ENCODE peak calls at places on chromosomes 4 and X, in six cellular contexts. S, K, V, L, X and A are unnamed samples.

GRCh38 chrX:77564824-77565223 is 117.6 kb downstream of the FGF16 start:
- DNase-seq in X (no peak), K (no peak), L (peak; percentile 4), S (no peak), V (no peak), A (no peak)

GRCh38 chrX:149830192-149830873 is 48.6 kb downstream of the MAGEA9 start:
- DNase-seq in X (no peak), S (peak; percentile 72), V (no peak), K (no peak), L (peak; percentile 33), A (peak; percentile 55)

GRCh38 chr4:26878729-26879415 is 18.2 kb downstream of the STIM2 start:
- DNase-seq in X (no peak), K (no peak), S (no peak), L (peak; percentile 34), V (no peak), A (peak; percentile 40)

GRCh38 chrX:47311857-47312774 is 58.3 kb upstream of the ZNF157 start:
- DNase-seq in V (no peak), K (peak; percentile 54), L (peak; percentile 68), S (peak; percentile 11), X (peak; percentile 29), A (peak; percentile 67)

GRCh38 chrX:54049801-54050200 is 5.5 kb upstream of the PHF8 start:
- DNase-seq in S (no peak), K (no peak), X (no peak), V (no peak), L (no peak), A (no peak)

GRCh38 chr4:77193511-77194236 is 36.7 kb downstream of the CCNG2 start:
- DNase-seq in K (peak; percentile 86), S (peak; percentile 87), V (no peak), X (no peak), L (no peak), A (peak; percentile 89)

GRCh38 chr4:106038012-106038411 is 142.7 kb downstream of the NPNT start:
- DNase-seq in S (no peak), L (no peak), X (no peak), V (no peak), K (no peak), A (no peak)

GRCh38 chr4:182105416-182105815 is 137.8 kb upstream of the TENM3 start:
- DNase-seq in K (no peak), L (no peak), S (no peak), V (no peak), X (no peak), A (no peak)

GRCh38 chr4:178090640-178091411 is 648.6 kb upstream of the AGA start:
- DNase-seq in L (no peak), V (no peak), S (no peak), K (no peak), X (no peak), A (no peak)

GRCh38 chr4:183110244-183110643 is 11.2 kb downstream of the WWC2 start:
- DNase-seq in L (no peak), V (no peak), X (no peak), K (no peak), S (no peak), A (no peak)

GRCh38 chr4:142098380-142098779 is 462.0 kb downstream of the IL15 start:
- DNase-seq in X (no peak), S (no peak), K (no peak), L (no peak), V (no peak), A (no peak)

GRCh38 chr4:142095886-142096605 is 459.7 kb downstream of the IL15 start:
- DNase-seq in K (no peak), X (peak; percentile 85), S (no peak), L (peak; percentile 98), V (no peak), A (no peak)

GRCh38 chr4:142098900-142099299 is 462.5 kb downstream of the IL15 start:
- DNase-seq in X (no peak), S (no peak), L (no peak), V (no peak), K (no peak), A (no peak)

GRCh38 chr4:142100941-142101340 is 464.6 kb downstream of the IL15 start:
- DNase-seq in K (no peak), V (no peak), S (no peak), X (no peak), L (no peak), A (no peak)

DNA sequence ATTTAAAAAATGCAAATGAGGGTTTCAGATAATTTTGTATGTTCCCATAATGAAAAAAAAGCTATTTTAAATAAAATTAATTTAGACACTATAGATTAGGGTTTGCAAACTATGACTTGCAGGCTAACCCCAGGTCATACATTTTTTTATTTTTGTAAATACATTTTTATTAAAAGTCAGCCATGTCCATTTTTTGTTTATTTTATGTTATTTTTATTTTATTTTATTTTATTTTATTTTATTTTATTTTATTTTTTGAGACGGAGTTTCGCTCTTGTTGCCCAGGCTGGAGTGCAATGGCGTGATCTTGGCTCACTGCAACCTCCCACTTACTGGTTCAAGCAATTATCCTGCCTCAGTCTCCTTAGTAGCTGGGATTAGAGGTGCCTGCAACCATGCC is 460.6 kb downstream of the IL15 start:
- DNase-seq in L (no peak), K (no peak), X (no peak), S (no peak), V (no peak), A (no peak)
- TF ChIP-seq CTCF in L (no peak), K (no peak), X (no peak), S (no peak), V (no peak), A (no peak)

DNA sequence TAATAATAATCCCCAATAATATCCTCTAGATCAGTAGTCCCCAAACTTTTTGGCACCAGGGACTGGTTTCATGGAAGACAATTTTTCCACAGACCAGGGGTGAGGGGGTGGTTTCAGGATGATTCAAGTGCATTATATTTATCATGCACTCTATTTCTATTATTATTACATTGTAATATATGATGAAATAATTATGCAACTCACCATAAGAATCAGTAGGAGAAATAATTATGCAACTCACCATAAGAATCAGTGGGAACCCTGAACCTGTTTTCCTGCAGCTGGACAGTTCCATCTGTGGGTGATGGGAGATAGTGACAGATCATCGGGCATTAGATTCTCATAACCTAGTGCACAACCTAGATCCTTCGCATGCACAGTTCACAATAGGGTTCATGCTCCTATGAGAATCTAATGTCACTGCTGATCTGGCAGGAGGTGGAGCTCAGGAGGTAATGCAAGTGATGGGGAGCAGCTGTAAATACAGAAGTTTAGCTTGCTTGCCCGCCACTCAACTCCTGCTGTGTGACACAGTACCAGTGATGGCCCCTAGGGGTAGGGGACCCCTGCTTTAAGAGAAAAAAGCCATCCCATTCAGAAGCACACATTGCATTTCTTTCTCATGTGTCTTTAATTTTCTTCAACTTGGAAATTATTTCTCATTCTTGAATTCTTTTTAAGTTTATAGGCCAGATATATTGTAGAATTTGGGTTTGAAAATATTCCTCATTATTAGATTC is 16.0 kb upstream of the SH3RF1 start:
- DNase-seq in X (no peak), S (no peak), V (no peak), K (no peak), L (no peak), A (peak; percentile 4)
- TF ChIP-seq CTCF in X (no peak), S (peak; percentile 22), V (peak; percentile 32), K (peak; percentile 11), L (peak; percentile 27), A (peak; percentile 13)

GRCh38 chrX:132748909-132749308 is 209.5 kb downstream of the HS6ST2 start:
- DNase-seq in S (no peak), V (no peak), L (no peak), X (no peak), K (no peak), A (no peak)
- TF ChIP-seq CTCF in S (no peak), V (no peak), L (no peak), X (no peak), K (no peak), A (no peak)

GRCh38 chrX:40868868-40869267 is 133.5 kb upstream of the MED14 start:
- DNase-seq in K (no peak), X (no peak), V (no peak), L (no peak), S (no peak), A (no peak)

GRCh38 chrX:40866878-40867277 is 131.5 kb upstream of the MED14 start:
- DNase-seq in K (no peak), X (no peak), S (no peak), V (no peak), L (peak; percentile 63), A (no peak)

GRCh38 chrX:40867352-40867751 is 132.0 kb upstream of the MED14 start:
- DNase-seq in L (peak; percentile 64), V (no peak), K (no peak), S (no peak), X (no peak), A (no peak)

GRCh38 chrX:40871385-40872082 is 136.2 kb upstream of the MED14 start:
- DNase-seq in X (no peak), L (no peak), S (peak; percentile 66), V (no peak), K (no peak), A (peak; percentile 52)
- TF ChIP-seq CTCF in X (peak; percentile 12), L (no peak), S (no peak), V (no peak), K (no peak), A (no peak)

DNA sequence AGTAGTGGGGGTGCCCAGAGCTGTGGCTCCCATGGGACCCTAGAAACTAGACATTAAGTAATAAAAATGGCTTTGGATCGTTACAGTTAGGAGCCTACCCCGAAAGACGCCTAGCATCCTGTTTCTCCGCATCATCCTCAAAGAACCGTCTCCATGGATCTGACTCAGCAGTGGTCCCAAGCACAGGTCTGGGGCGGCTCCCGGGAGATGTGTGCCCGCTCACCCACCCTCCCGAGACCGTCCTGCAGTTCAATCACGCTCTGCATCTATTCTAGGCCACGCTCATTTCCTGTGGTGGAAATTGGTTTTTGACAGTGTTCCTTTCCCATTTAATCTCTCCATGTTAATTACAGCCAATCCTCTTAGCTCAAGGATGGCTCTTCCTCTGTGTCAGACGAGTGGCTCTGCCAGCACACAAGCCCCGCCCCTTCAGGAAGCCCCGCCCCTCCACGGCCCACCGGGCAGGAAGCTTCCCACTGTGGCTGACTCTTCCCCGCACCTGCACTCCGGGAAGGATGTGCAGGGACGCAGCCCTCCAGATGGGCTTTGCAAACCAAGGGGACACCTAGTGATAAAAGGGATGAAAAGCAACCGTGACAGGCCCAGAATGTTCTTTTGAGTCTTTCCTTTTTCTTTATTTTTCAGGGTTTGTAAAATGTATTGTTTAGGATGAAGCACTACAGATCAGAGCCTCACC is 34.5 kb upstream of the HELT start:
- DNase-seq in V (peak; percentile 36), X (no peak), L (peak; percentile 43), S (peak; percentile 70), K (peak; percentile 70), A (peak; percentile 62)
- TF ChIP-seq CTCF in V (peak; percentile 16), X (peak; percentile 47), L (peak; percentile 54), S (peak; percentile 58), K (peak; percentile 34), A (no peak)

DNA sequence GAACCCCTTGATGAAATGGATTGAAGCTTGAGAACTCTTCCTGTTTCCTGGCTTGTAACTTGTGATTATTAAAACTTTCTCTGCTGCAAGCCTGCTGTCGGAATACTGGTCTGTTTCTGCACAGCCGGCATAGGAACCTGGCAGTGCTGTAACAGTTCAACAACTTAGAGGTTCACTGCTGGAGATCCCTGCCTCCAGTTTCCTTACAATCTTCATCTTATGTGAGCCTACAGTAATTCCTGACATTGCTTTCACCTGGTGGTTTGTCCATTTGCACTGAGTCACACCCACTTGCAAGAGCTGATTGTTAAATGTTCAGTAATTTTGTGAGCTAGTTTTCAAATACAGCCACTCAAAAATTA is 1.3 kb upstream of the SEPSECS start:
- DNase-seq in V (no peak), X (no peak), L (peak; percentile 21), K (no peak), S (no peak), A (no peak)
- TF ChIP-seq CTCF in V (no peak), X (no peak), L (no peak), K (no peak), S (no peak), A (no peak)